ENCODE peak calls at places on chromosomes 3 and 15, in five cellular contexts. One of them, this sample, is unnamed.

GRCh38 chr15:76139368-76140068 is 79.7 kb downstream of the TMEM266 start:
- DNase-seq in tibial nerve: peak
- DNase-seq in prostate gland: peak
- DNase-seq in uterus: peak
- DNase-seq in upper lobe of right lung: no peak
- DNase-seq in this sample: peak

GRCh38 chr3:188296761-188297689 is 143.1 kb downstream of the LPP start:
- DNase-seq in tibial nerve: no peak
- DNase-seq in uterus: peak
- DNase-seq in prostate gland: no peak
- DNase-seq in upper lobe of right lung: no peak
- DNase-seq in this sample: no peak

GRCh38 chr3:37973250-37974054 is 17.1 kb upstream of the VILL start:
- DNase-seq in upper lobe of right lung: no peak
- DNase-seq in prostate gland: no peak
- DNase-seq in tibial nerve: no peak
- DNase-seq in uterus: no peak
- DNase-seq in this sample: no peak

GRCh38 chr3:42009456-42009855 is 47.6 kb upstream of the ULK4 start:
- DNase-seq in upper lobe of right lung: no peak
- DNase-seq in tibial nerve: no peak
- DNase-seq in uterus: no peak
- DNase-seq in prostate gland: no peak
- DNase-seq in this sample: no peak

GRCh38 chr3:45606991-45607712 is 12.6 kb downstream of the LIMD1 start:
- DNase-seq in uterus: peak
- DNase-seq in tibial nerve: no peak
- DNase-seq in upper lobe of right lung: no peak
- DNase-seq in prostate gland: no peak
- DNase-seq in this sample: no peak

GRCh38 chr3:112629425-112629824 is 11.5 kb downstream of the CCDC80 start:
- DNase-seq in tibial nerve: peak
- DNase-seq in uterus: peak
- DNase-seq in prostate gland: no peak
- DNase-seq in upper lobe of right lung: no peak
- DNase-seq in this sample: peak

GRCh38 chr15:69074843-69075224 is 60.3 kb downstream of the NOX5 start:
- DNase-seq in upper lobe of right lung: no peak
- DNase-seq in tibial nerve: no peak
- DNase-seq in uterus: no peak
- DNase-seq in prostate gland: peak
- DNase-seq in this sample: no peak

GRCh38 chr15:68421798-68422402 is 10.1 kb downstream of the ITGA11 start:
- DNase-seq in uterus: peak
- DNase-seq in prostate gland: no peak
- DNase-seq in upper lobe of right lung: no peak
- DNase-seq in tibial nerve: no peak
- DNase-seq in this sample: no peak

GRCh38 chr3:69784854-69785523 is 45.7 kb downstream of the MITF start:
- DNase-seq in prostate gland: no peak
- DNase-seq in tibial nerve: no peak
- DNase-seq in uterus: peak
- DNase-seq in upper lobe of right lung: peak
- DNase-seq in this sample: no peak

GRCh38 chr15:56351957-56352506 is 13.2 kb upstream of the TEX9 start:
- DNase-seq in prostate gland: no peak
- DNase-seq in tibial nerve: no peak
- DNase-seq in upper lobe of right lung: no peak
- DNase-seq in uterus: no peak
- DNase-seq in this sample: no peak

GRCh38 chr3:114838025-114838424 is 309.1 kb downstream of the ZBTB20 start:
- DNase-seq in uterus: no peak
- DNase-seq in upper lobe of right lung: no peak
- DNase-seq in prostate gland: no peak
- DNase-seq in tibial nerve: no peak
- DNase-seq in this sample: no peak

GRCh38 chr15:38768970-38769369 is 204.4 kb upstream of the RASGRP1 start:
- DNase-seq in upper lobe of right lung: no peak
- DNase-seq in tibial nerve: peak
- DNase-seq in uterus: peak
- DNase-seq in prostate gland: no peak
- DNase-seq in this sample: no peak

GRCh38 chr15:78561490-78561889 is 3.8 kb upstream of the CHRNA5 start:
- DNase-seq in tibial nerve: no peak
- DNase-seq in uterus: no peak
- DNase-seq in prostate gland: no peak
- DNase-seq in upper lobe of right lung: no peak
- DNase-seq in this sample: no peak

GRCh38 chr3:126621171-126621570 is 33.8 kb downstream of the TXNRD3 start:
- DNase-seq in upper lobe of right lung: no peak
- DNase-seq in prostate gland: no peak
- DNase-seq in tibial nerve: no peak
- DNase-seq in uterus: no peak
- DNase-seq in this sample: no peak

GRCh38 chr3:10463191-10464067 is 42.0 kb downstream of the ATP2B2 start:
- DNase-seq in upper lobe of right lung: no peak
- DNase-seq in prostate gland: no peak
- DNase-seq in uterus: no peak
- DNase-seq in tibial nerve: no peak
- DNase-seq in this sample: no peak

GRCh38 chr15:48577495-48577894 is 68.0 kb downstream of the FBN1 start:
- DNase-seq in upper lobe of right lung: no peak
- DNase-seq in uterus: no peak
- DNase-seq in prostate gland: no peak
- DNase-seq in tibial nerve: no peak
- DNase-seq in this sample: no peak

GRCh38 chr3:105538483-105538882 is 171.8 kb downstream of the ALCAM start:
- DNase-seq in prostate gland: no peak
- DNase-seq in upper lobe of right lung: no peak
- DNase-seq in tibial nerve: no peak
- DNase-seq in uterus: no peak
- DNase-seq in this sample: no peak

GRCh38 chr3:105534491-105534890 is 167.8 kb downstream of the ALCAM start:
- DNase-seq in upper lobe of right lung: no peak
- DNase-seq in uterus: no peak
- DNase-seq in tibial nerve: no peak
- DNase-seq in prostate gland: no peak
- DNase-seq in this sample: no peak

GRCh38 chr3:105542604-105543003 is 175.9 kb downstream of the ALCAM start:
- DNase-seq in upper lobe of right lung: no peak
- DNase-seq in prostate gland: no peak
- DNase-seq in uterus: no peak
- DNase-seq in tibial nerve: no peak
- DNase-seq in this sample: no peak

GRCh38 chr3:105537371-105538075 is 170.8 kb downstream of the ALCAM start:
- DNase-seq in prostate gland: no peak
- DNase-seq in upper lobe of right lung: no peak
- DNase-seq in tibial nerve: no peak
- DNase-seq in uterus: no peak
- DNase-seq in this sample: no peak

DNA sequence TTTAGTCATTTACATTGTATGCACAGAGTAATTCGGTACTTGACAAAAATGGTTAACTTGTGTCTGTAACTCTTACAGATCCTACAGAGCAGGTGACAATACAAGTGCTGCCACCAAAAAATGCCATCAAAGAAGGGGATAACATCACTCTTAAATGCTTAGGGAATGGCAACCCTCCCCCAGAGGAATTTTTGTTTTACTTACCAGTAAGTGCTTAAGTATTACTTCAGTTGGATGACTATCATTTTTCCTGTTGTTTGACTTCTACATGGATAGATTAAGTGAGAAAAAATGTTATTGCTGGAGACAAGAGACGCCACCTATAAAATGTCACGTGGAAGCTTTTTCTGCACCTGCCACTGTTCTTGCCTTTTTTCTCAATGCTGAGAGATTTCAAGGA is 173.2 kb downstream of the ALCAM start:
- DNase-seq in prostate gland: no peak
- DNase-seq in tibial nerve: no peak
- DNase-seq in uterus: no peak
- DNase-seq in upper lobe of right lung: no peak
- DNase-seq in this sample: no peak
- H3K27ac ChIP-seq in prostate gland: no peak
- H3K27ac ChIP-seq in tibial nerve: no peak
- H3K27ac ChIP-seq in uterus: no peak
- H3K27ac ChIP-seq in upper lobe of right lung: no peak
- H3K27ac ChIP-seq in this sample: no peak

GRCh38 chr3:140501054-140501769 is 176.7 kb upstream of the TRIM42 start:
- DNase-seq in uterus: no peak
- DNase-seq in prostate gland: no peak
- DNase-seq in tibial nerve: no peak
- DNase-seq in upper lobe of right lung: no peak
- DNase-seq in this sample: no peak
- H3K27ac ChIP-seq in uterus: no peak
- H3K27ac ChIP-seq in prostate gland: no peak
- H3K27ac ChIP-seq in tibial nerve: no peak
- H3K27ac ChIP-seq in upper lobe of right lung: no peak
- H3K27ac ChIP-seq in this sample: no peak

DNA sequence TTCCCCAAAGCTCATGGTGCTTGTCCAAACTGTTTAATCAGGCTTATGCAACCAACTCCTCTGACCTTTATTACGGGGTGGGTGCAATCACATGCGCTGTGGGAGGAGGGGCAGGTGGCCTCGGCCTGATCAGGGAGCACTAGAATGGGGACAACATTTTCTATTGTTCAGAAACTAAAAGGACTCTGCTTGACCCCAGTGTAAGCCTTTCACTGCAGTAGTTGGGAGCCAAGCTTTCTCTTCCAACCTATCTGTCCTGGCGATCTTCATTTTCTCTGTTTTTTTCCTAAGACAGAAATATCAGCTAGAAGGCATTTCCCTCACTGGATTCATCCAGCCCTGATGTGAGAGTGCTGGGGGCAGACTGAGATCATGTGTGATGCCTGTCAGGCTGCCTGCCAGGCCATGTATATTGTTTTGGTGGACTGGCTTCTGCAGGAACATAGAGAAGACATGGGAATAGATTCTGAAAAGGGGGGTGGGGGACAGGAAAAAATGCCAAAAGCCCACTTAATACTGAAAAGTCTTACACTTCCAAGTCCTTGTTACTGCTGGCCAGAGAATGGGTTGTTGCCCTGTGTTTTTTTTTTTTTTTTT is 627.0 kb upstream of the TBL1XR1 start:
- DNase-seq in tibial nerve: peak
- DNase-seq in upper lobe of right lung: peak
- DNase-seq in uterus: peak
- DNase-seq in prostate gland: peak
- DNase-seq in this sample: no peak
- H3K27ac ChIP-seq in tibial nerve: peak
- H3K27ac ChIP-seq in upper lobe of right lung: peak
- H3K27ac ChIP-seq in uterus: peak
- H3K27ac ChIP-seq in prostate gland: peak
- H3K27ac ChIP-seq in this sample: no peak

GRCh38 chr3:142216321-142216720 is 9.1 kb downstream of the GK5 start:
- DNase-seq in upper lobe of right lung: no peak
- DNase-seq in prostate gland: no peak
- DNase-seq in uterus: no peak
- DNase-seq in tibial nerve: no peak
- DNase-seq in this sample: no peak

GRCh38 chr3:142211034-142211433 is 14.4 kb downstream of the GK5 start:
- DNase-seq in upper lobe of right lung: no peak
- DNase-seq in prostate gland: no peak
- DNase-seq in uterus: no peak
- DNase-seq in tibial nerve: no peak
- DNase-seq in this sample: no peak

GRCh38 chr3:142218703-142219102 is 6.7 kb downstream of the GK5 start:
- DNase-seq in prostate gland: no peak
- DNase-seq in tibial nerve: no peak
- DNase-seq in upper lobe of right lung: no peak
- DNase-seq in uterus: no peak
- DNase-seq in this sample: no peak

GRCh38 chr3:142213298-142213697 is 12.1 kb downstream of the GK5 start:
- DNase-seq in uterus: peak
- DNase-seq in tibial nerve: peak
- DNase-seq in prostate gland: peak
- DNase-seq in upper lobe of right lung: no peak
- DNase-seq in this sample: no peak

GRCh38 chr3:142215111-142215510 is 10.3 kb downstream of the GK5 start:
- DNase-seq in uterus: no peak
- DNase-seq in tibial nerve: no peak
- DNase-seq in upper lobe of right lung: no peak
- DNase-seq in prostate gland: peak
- DNase-seq in this sample: no peak
- H3K27ac ChIP-seq in uterus: peak
- H3K27ac ChIP-seq in tibial nerve: no peak
- H3K27ac ChIP-seq in upper lobe of right lung: no peak
- H3K27ac ChIP-seq in prostate gland: peak
- H3K27ac ChIP-seq in this sample: no peak

DNA sequence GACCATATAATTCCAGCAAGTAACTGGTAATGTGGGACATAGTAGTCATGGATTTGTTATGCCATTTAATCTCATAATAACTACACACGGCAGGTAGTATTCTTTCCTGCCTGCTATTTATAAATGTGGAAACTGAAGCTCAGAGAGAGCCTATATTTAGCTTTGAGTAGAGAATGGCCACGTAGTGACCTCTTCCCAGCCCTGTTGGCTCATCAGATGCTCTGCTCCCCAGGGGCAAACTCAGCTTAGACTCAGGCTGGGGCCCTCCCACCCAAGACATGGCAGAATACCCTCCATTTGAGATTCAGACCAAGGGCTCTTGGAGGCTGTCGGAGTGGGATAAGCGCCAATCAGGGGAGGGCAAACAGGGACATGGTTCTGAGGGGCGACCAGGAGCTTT is 17.3 kb upstream of the HDAC11 start:
- DNase-seq in tibial nerve: no peak
- DNase-seq in uterus: no peak
- DNase-seq in upper lobe of right lung: no peak
- DNase-seq in prostate gland: no peak
- DNase-seq in this sample: no peak
- H3K27ac ChIP-seq in tibial nerve: no peak
- H3K27ac ChIP-seq in uterus: no peak
- H3K27ac ChIP-seq in upper lobe of right lung: no peak
- H3K27ac ChIP-seq in prostate gland: no peak
- H3K27ac ChIP-seq in this sample: no peak

DNA sequence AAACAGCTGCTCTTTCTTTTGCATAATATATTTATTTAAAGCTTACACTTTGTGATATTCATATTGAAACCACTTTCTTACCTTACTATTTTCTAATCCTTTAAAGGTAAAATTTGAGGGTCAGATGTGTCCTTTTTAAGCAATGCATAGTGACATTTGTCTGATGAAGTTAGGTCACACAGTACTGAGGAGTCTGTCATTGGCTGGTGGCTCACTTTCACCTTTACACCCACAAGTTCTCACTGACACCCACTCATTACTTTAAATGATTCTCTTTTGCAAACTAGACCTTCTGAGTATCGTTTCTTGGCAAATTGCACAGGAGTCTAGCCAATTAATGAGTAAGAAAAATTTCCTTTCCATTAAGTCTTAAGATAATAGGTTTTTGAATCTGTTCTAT is 758.3 kb upstream of the ARPP21 start:
- DNase-seq in prostate gland: no peak
- DNase-seq in tibial nerve: no peak
- DNase-seq in uterus: no peak
- DNase-seq in upper lobe of right lung: no peak
- DNase-seq in this sample: no peak
- H3K27ac ChIP-seq in prostate gland: no peak
- H3K27ac ChIP-seq in tibial nerve: no peak
- H3K27ac ChIP-seq in uterus: no peak
- H3K27ac ChIP-seq in upper lobe of right lung: no peak
- H3K27ac ChIP-seq in this sample: no peak

This sample was measured in CD4-positive, CD25-positive, alpha-beta regulatory T cell.